ENCODE peak calls at places on chromosomes 12 and 14, in eight cellular contexts. F is IMR-90; V is naive thymus-derived CD4-positive, alpha-beta T cell; B is breast epithelium; Z is CD8-positive, alpha-beta memory T cell; O is right lobe of liver; Q is A549; Y is heart right ventricle. E is an unnamed sample.

GRCh38 chr14:85463512-85463911 is 66.4 kb upstream of the FLRT2 start:
- DNase-seq in F (no peak), V (no peak), B (no peak), Z (no peak), O (no peak), Q (no peak), Y (no peak), E (no peak)

GRCh38 chr12:31633464-31633863 is 26.0 kb upstream of the ETFBKMT start:
- DNase-seq in F (no peak), V (no peak), B (no peak), Z (no peak), O (no peak), Q (no peak), Y (no peak), E (no peak)

GRCh38 chr12:110203546-110203945 is 77.5 kb upstream of the ATP2A2 start:
- DNase-seq in F (no peak), V (no peak), B (no peak), Z (no peak), O (no peak), Q (no peak), Y (no peak), E (no peak)

GRCh38 chr12:124430491-124430890 is 135.6 kb downstream of the RFLNA start:
- DNase-seq in F (no peak), V (no peak), B (no peak), Z (no peak), O (no peak), Q (no peak), Y (no peak), E (no peak)

GRCh38 chr12:81520064-81520945 is 238.8 kb downstream of the PPFIA2 start:
- DNase-seq in F (no peak), V (no peak), B (no peak), Z (no peak), O (no peak), Q (no peak), Y (no peak), E (peak; percentile 67)

GRCh38 chr14:98950356-98950895 is 321.6 kb downstream of the BCL11B start:
- DNase-seq in F (no peak), V (no peak), B (no peak), Z (no peak), O (no peak), Q (no peak), Y (no peak), E (no peak)

GRCh38 chr14:80954771-80955299 is 586 bp upstream of the TSHR start:
- DNase-seq in F (peak; percentile 72), V (peak; percentile 70), B (peak; percentile 53), Z (peak; percentile 60), O (peak; percentile 83), Q (peak; percentile 61), Y (peak; percentile 70), E (peak; percentile 59)

GRCh38 chr12:22532317-22532716 is 12.0 kb downstream of the C2CD5 start:
- DNase-seq in F (no peak), V (no peak), B (no peak), Z (no peak), O (no peak), Q (no peak), Y (no peak), E (no peak)

GRCh38 chr14:49754570-49755097 is 13.3 kb upstream of the KLHDC2 start:
- DNase-seq in F (peak; percentile 50), V (no peak), B (no peak), Z (no peak), O (no peak), Q (no peak), Y (no peak), E (no peak)

GRCh38 chr14:80664576-80664975 is 277.0 kb downstream of the CEP128 start:
- DNase-seq in F (peak; percentile 83), V (no peak), B (no peak), Z (no peak), O (no peak), Q (no peak), Y (no peak), E (no peak)

GRCh38 chr14:75306917-75307699 is 28.5 kb downstream of the FOS start:
- DNase-seq in F (peak; percentile 19), V (peak; percentile 18), B (no peak), Z (no peak), O (no peak), Q (peak; percentile 66), Y (no peak), E (peak; percentile 10)

GRCh38 chr14:30129795-30130194 is 202.1 kb upstream of the PRKD1 start:
- DNase-seq in F (peak; percentile 17), V (no peak), B (no peak), Z (no peak), O (no peak), Q (no peak), Y (no peak), E (no peak)

GRCh38 chr12:120887253-120888043 is 16.7 kb downstream of the SPPL3 start:
- DNase-seq in F (no peak), V (no peak), B (no peak), Z (no peak), O (no peak), Q (no peak), Y (no peak), E (peak; percentile 12)

GRCh38 chr12:51388066-51388799 is 3.0 kb downstream of the GALNT6 start:
- DNase-seq in F (peak; percentile 60), V (no peak), B (peak; percentile 58), Z (no peak), O (no peak), Q (no peak), Y (no peak), E (no peak)

GRCh38 chr14:69129264-69129880 is 23.5 kb downstream of the DCAF5 start:
- DNase-seq in F (peak; percentile 88), V (peak; percentile 82), B (no peak), Z (peak; percentile 55), O (peak; percentile 60), Q (peak; percentile 79), Y (peak; percentile 43), E (peak; percentile 53)

GRCh38 chr14:96511146-96511545 is 9.0 kb downstream of the PAPOLA start:
- DNase-seq in F (no peak), V (no peak), B (no peak), Z (no peak), O (no peak), Q (no peak), Y (no peak), E (no peak)

GRCh38 chr14:96511667-96512066 is 9.5 kb downstream of the PAPOLA start:
- DNase-seq in F (no peak), V (no peak), B (no peak), Z (no peak), O (no peak), Q (no peak), Y (no peak), E (no peak)

GRCh38 chr14:96508900-96509299 is 6.7 kb downstream of the PAPOLA start:
- DNase-seq in F (no peak), V (no peak), B (no peak), Z (no peak), O (no peak), Q (no peak), Y (no peak), E (no peak)

GRCh38 chr14:96509457-96510090 is 7.4 kb downstream of the PAPOLA start:
- DNase-seq in F (no peak), V (no peak), B (no peak), Z (no peak), O (no peak), Q (no peak), Y (no peak), E (peak; percentile 71)

DNA sequence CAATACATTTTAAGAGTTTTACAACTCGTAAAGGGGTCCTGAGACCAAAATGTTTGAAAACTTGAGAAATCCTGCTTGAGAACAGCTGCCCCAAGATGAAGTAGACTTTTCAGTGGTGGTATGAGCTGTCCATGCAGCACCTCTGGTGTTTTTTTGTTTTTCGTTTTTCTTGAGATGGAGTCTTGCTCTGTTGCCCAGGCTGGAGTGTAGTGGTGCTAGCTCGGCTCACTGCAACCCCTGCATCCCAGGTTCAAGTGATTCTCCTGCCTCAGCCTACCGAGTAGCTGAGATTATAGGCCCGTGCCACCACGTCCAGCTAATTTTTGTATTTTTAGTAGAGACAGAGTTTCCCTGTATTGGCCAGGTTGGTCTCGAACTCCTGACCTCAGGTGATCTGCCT is 5.5 kb downstream of the PAPOLA start:
- DNase-seq in F (no peak), V (no peak), B (no peak), Z (no peak), O (no peak), Q (no peak), Y (no peak), E (no peak)
- H3K4me1 ChIP-seq in F (peaks cover 8% of the 10 kb centered on the region), V (peaks cover 61% of the 10 kb centered on the region), B (no peaks in the 10 kb centered on the region), Z (peaks cover 82% of the 10 kb centered on the region), O (peaks cover 32% of the 10 kb centered on the region), Q (peaks cover 63% of the 10 kb centered on the region), Y (peaks cover 88% of the 10 kb centered on the region), E (peaks cover 3% of the 10 kb centered on the region)

GRCh38 chr12:123237646-123238329 is 4.6 kb downstream of the MTRFR start:
- DNase-seq in F (peak; percentile 64), V (peak; percentile 66), B (no peak), Z (peak; percentile 65), O (no peak), Q (peak; percentile 49), Y (peak; percentile 59), E (peak; percentile 45)
- H3K4me1 ChIP-seq in F (peaks cover 3% of the 10 kb centered on the region), V (peaks cover 41% of the 10 kb centered on the region), B (no peaks in the 10 kb centered on the region), Z (peaks cover 64% of the 10 kb centered on the region), O (peaks cover 5% of the 10 kb centered on the region), Q (peaks cover 12% of the 10 kb centered on the region), Y (peaks cover 41% of the 10 kb centered on the region), E (no peaks in the 10 kb centered on the region)

GRCh38 chr14:105070760-105071137 is 5.5 kb upstream of the GPR132 start:
- DNase-seq in F (no peak), V (no peak), B (no peak), Z (no peak), O (no peak), Q (no peak), Y (no peak), E (no peak)

GRCh38 chr14:105069887-105070759 is 4.9 kb upstream of the GPR132 start:
- DNase-seq in F (peak; percentile 33), V (no peak), B (no peak), Z (no peak), O (no peak), Q (no peak), Y (peak; percentile 41), E (no peak)

GRCh38 chr14:105067969-105068301 is 2.7 kb upstream of the GPR132 start:
- DNase-seq in F (no peak), V (no peak), B (no peak), Z (no peak), O (no peak), Q (no peak), Y (no peak), E (no peak)

GRCh38 chr14:105068818-105069217 is 3.6 kb upstream of the GPR132 start:
- DNase-seq in F (no peak), V (no peak), B (no peak), Z (no peak), O (no peak), Q (no peak), Y (no peak), E (no peak)

GRCh38 chr14:105069554-105069886 is 4.3 kb upstream of the GPR132 start:
- DNase-seq in F (no peak), V (no peak), B (no peak), Z (no peak), O (peak; percentile 59), Q (no peak), Y (no peak), E (no peak)
- H3K4me1 ChIP-seq in F (peaks cover 7% of the 10 kb centered on the region), V (peaks cover 45% of the 10 kb centered on the region), B (no peaks in the 10 kb centered on the region), Z (peaks cover 51% of the 10 kb centered on the region), O (no peaks in the 10 kb centered on the region), Q (peaks cover 21% of the 10 kb centered on the region), Y (peaks cover under 1% of the 10 kb centered on the region), E (peaks cover 26% of the 10 kb centered on the region)

DNA sequence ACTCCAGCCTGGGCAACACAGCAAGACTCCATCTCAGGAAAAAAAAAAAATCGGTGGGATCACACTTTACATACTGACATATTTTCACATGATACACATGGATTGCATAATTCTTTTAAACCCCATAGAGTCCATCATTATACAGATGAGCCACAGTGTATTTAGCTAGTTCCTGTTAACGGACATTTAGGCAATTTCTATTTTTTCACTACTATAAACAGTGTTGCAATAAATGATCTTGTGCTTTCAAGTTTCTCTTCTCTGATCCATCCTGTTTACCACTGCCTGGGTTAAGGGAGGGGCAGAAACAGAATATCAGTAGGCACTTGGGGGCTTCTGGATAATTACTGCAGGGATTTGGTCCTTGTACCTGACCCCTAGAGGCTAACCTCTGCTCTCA is 43.4 kb upstream of the SPTLC2 start:
- DNase-seq in F (peak; percentile 32), V (no peak), B (no peak), Z (no peak), O (no peak), Q (no peak), Y (no peak), E (no peak)
- H3K4me1 ChIP-seq in F (peaks cover 8% of the 10 kb centered on the region), V (no peaks in the 10 kb centered on the region), B (no peaks in the 10 kb centered on the region), Z (no peaks in the 10 kb centered on the region), O (no peaks in the 10 kb centered on the region), Q (no peaks in the 10 kb centered on the region), Y (peaks cover 7% of the 10 kb centered on the region), E (no peaks in the 10 kb centered on the region)

E was measured in MM.1S.